ENCODE peak calls at places on chromosomes 1 and 21, in six cellular contexts. H, Q, S, Z, X and V are unnamed samples. For H3K9me3 and H3K4me1, the result is how much of the 10 kb centered on the place peaks cover.

GRCh38 chr1:152961201-152961891 is 9.1 kb upstream of the SPRR4 start:
- DNase-seq in H (no peak), Q (no peak), S (no peak), Z (no peak), X (no peak), V (no peak)

GRCh38 chr21:24310780-24311179 is 1296.5 kb downstream of the MRPL39 start:
- DNase-seq in H (no peak), Q (no peak), S (no peak), Z (no peak), X (no peak), V (no peak)

GRCh38 chr1:24898152-24898908 is 31.7 kb downstream of the RUNX3 start:
- DNase-seq in H (peak), Q (peak), S (no peak), Z (peak), X (no peak), V (no peak)

GRCh38 chr1:240256836-240257503 is 165.3 kb downstream of the FMN2 start:
- DNase-seq in H (no peak), Q (no peak), S (no peak), Z (no peak), X (no peak), V (no peak)

GRCh38 chr1:28190996-28191645 is 14.6 kb upstream of the PTAFR start:
- DNase-seq in H (peak), Q (no peak), S (no peak), Z (no peak), X (peak), V (no peak)

GRCh38 chr1:3959361-3959760 is 59.3 kb upstream of the C1orf174 start:
- DNase-seq in H (no peak), Q (no peak), S (no peak), Z (no peak), X (no peak), V (no peak)

GRCh38 chr1:17039522-17039921 is 14.3 kb downstream of the SDHB start:
- DNase-seq in H (no peak), Q (no peak), S (no peak), Z (no peak), X (no peak), V (no peak)

GRCh38 chr1:60989745-60990718 is 92.3 kb upstream of the NFIA start:
- DNase-seq in H (no peak), Q (peak), S (peak), Z (peak), X (peak), V (no peak)

GRCh38 chr1:234604726-234605492 is 5.1 kb downstream of the IRF2BP2 start:
- DNase-seq in H (no peak), Q (no peak), S (no peak), Z (peak), X (no peak), V (no peak)

GRCh38 chr1:213759359-213760181 is 228.2 kb upstream of the PROX1 start:
- DNase-seq in H (peak), Q (no peak), S (no peak), Z (no peak), X (no peak), V (no peak)

GRCh38 chr1:62508187-62508758 is 71.4 kb downstream of the USP1 start:
- DNase-seq in H (no peak), Q (no peak), S (no peak), Z (peak), X (no peak), V (no peak)

GRCh38 chr21:42975886-42976608 is 1.7 kb downstream of the PKNOX1 start:
- DNase-seq in H (no peak), Q (no peak), S (no peak), Z (peak), X (no peak), V (no peak)

GRCh38 chr1:41109316-41110263 is 88.1 kb upstream of the SLFNL1 start:
- DNase-seq in H (peak), Q (peak), S (no peak), Z (peak), X (no peak), V (no peak)

GRCh38 chr21:7947422-7947821 is 2574.0 kb upstream of the TPTE start:
- DNase-seq in H (no peak), Q (no peak), S (no peak), Z (no peak), X (no peak), V (no peak)

GRCh38 chr21:7957713-7958064 is 2563.7 kb upstream of the TPTE start:
- DNase-seq in H (no peak), Q (no peak), S (no peak), Z (no peak), X (no peak), V (no peak)

GRCh38 chr21:7952648-7953047 is 2568.7 kb upstream of the TPTE start:
- DNase-seq in H (no peak), Q (no peak), S (no peak), Z (no peak), X (no peak), V (no peak)

GRCh38 chr21:7951854-7952519 is 2569.4 kb upstream of the TPTE start:
- DNase-seq in H (no peak), Q (no peak), S (no peak), Z (no peak), X (no peak), V (no peak)

DNA sequence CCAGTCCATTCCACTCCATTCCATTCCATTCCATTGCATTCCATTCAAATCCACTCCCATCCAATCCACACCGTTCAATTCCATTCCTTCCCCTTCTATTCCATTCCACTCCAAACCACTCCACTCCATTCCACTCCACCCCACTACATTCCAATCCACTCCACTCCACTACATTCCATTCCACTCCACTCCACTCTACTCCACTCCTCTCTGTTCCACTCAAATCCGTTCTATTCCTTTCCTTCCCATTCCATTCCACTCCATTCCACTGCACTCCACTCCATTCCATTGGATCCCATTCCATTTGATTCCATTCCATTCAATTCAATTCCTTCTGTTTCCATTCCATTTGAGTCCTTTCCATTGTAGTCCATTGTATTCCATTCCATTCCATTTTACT is 2568.3 kb upstream of the TPTE start:
- DNase-seq in H (no peak), Q (no peak), S (no peak), Z (no peak), X (no peak), V (no peak)
- H3K9me3 ChIP-seq in H (half or more), Q (under half), S (under half), Z (under half), X (half or more), V (half or more)

GRCh38 chr1:35883681-35884155 is 709 bp downstream of the AGO1 start:
- DNase-seq in H (peak), Q (peak), S (peak), Z (peak), X (peak), V (peak)

GRCh38 chr1:35882586-35882944 is 444 bp upstream of the AGO1 start:
- DNase-seq in H (peak), Q (no peak), S (no peak), Z (no peak), X (no peak), V (no peak)

GRCh38 chr1:35884934-35885333 is 1.9 kb downstream of the AGO1 start:
- DNase-seq in H (no peak), Q (no peak), S (no peak), Z (no peak), X (no peak), V (no peak)

GRCh38 chr1:35881850-35882273 is 1.1 kb upstream of the AGO1 start:
- DNase-seq in H (no peak), Q (no peak), S (no peak), Z (peak), X (no peak), V (no peak)

DNA sequence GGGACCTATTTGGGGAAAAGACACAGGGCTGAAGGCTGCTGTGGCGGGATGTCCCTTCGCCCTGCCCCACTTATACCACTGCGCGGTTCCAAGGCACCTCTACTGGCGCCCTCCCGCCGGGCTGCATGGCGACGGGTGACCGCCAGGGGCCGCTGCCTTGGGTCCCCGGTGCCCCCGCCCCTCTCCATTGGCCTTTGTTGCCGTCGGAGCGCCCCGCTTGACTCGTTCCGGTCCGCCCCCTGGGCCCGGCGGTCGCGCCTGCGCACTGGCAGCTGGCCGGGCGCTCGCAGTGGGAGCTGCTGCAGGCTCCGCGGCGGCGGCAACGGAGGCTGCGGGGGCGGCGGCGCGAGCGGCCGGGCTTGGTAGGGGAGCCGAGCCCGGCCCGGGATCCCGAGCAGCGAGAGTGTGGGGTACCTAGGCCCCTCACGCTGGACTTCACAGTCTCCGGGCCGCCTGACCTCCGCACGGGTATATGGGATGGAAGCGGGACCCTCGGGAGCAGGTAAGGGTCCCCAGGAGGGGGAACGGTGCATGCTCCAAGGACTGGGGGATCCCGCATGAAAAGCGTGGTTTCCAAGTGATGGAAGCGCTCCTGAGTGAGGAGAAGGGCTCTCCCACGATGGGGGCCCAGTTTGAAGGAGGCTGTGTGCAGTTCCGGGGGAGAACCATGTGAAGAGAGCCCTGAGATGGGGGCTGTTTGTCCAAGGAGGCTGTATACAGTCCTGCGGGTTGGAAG is at the start of gene AGO1:
- DNase-seq in H (peak), Q (peak), S (peak), Z (peak), X (peak), V (peak)
- H3K4me1 ChIP-seq in H (under half), Q (under half), S (under half), Z (under half), X (under half), V (under half)

GRCh38 chr21:40546657-40547056 is 300.3 kb downstream of the DSCAM start:
- DNase-seq in H (no peak), Q (no peak), S (no peak), Z (no peak), X (no peak), V (no peak)

GRCh38 chr21:40553781-40554180 is 293.2 kb downstream of the DSCAM start:
- DNase-seq in H (no peak), Q (no peak), S (no peak), Z (no peak), X (no peak), V (no peak)

GRCh38 chr21:40548134-40548533 is 298.8 kb downstream of the DSCAM start:
- DNase-seq in H (no peak), Q (no peak), S (no peak), Z (no peak), X (no peak), V (no peak)
- H3K9me3 ChIP-seq in H (under half), Q (under half), S (under half), Z (under half), X (under half), V (under half)

GRCh38 chr1:205291577-205291976 is 30.0 kb downstream of the NUAK2 start:
- DNase-seq in H (no peak), Q (no peak), S (no peak), Z (no peak), X (no peak), V (no peak)
- H3K4me1 ChIP-seq in H (under half), Q (under half), S (under half), Z (under half), X (under half), V (half or more)

GRCh38 chr1:247193958-247194357 is 22.1 kb upstream of the ZNF124 start:
- DNase-seq in H (no peak), Q (no peak), S (no peak), Z (no peak), X (no peak), V (no peak)
- H3K9me3 ChIP-seq in H (under half), Q (under half), S (half or more), Z (under half), X (under half), V (under half)

DNA sequence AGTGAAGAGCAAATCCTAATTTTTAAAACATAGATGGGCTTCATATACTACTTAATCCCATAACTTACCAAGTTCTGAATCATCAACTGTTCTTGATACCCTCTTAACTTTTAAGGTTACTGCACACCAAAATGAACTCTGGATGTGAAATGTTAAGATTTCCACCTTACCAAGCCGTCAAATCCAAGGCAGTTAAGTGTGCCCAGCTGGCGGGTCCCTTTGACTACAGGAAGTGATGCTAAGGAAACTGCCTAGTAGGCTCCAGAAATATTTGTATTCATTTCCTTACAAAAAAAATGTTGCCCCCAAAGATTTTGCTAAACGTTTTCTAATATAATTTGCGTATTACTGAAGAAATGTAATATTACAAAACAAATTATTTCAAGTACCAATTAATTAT is 10.7 kb downstream of the NRIP1 start:
- DNase-seq in H (no peak), Q (no peak), S (no peak), Z (no peak), X (no peak), V (no peak)
- H3K4me1 ChIP-seq in H (under half), Q (under half), S (half or more), Z (half or more), X (half or more), V (half or more)

DNA sequence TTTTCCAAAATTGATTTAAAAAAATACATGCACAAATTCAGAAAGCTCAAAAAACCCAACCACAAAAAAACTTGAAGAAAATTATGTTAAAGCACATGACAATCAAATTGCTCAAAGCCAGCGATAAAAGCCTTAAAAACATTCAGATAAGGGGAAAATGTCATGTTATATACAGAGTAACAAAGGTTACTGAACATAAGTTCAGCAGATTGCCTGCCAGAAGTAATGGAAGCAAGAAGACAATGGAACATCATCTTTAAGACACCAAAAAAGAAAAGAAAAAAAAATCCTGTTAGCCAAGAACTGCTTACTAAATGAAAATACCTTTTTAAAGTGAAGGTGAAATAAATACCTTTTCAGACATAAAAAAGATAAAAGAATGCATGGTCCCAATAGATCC is 147.2 kb upstream of the SGIP1 start:
- DNase-seq in H (no peak), Q (no peak), S (no peak), Z (no peak), X (no peak), V (no peak)
- H3K9me3 ChIP-seq in H (under half), Q (under half), S (under half), Z (under half), X (under half), V (under half)